ENCODE peak calls at places on chromosomes 5 and 9, in nine cellular contexts. One of them, this sample, is unnamed.

GRCh38 chr9:35481347-35481975 is 8.4 kb upstream of the RUSC2 start:
- DNase-seq in fibroblast of lung: peak
- DNase-seq in mammary epithelial cell: peak
- DNase-seq in heart left ventricle: peak
- DNase-seq in progenitor cell of endocrine pancreas: no peak
- DNase-seq in HCT116: peak
- DNase-seq in sigmoid colon: peak
- DNase-seq in GM23338: peak
- DNase-seq in choroid plexus epithelial cell: peak
- DNase-seq in this sample: peak

GRCh38 chr5:154627711-154628678 is 127.2 kb upstream of the LARP1 start:
- DNase-seq in fibroblast of lung: peak
- DNase-seq in HCT116: no peak
- DNase-seq in heart left ventricle: no peak
- DNase-seq in GM23338: no peak
- DNase-seq in mammary epithelial cell: peak
- DNase-seq in sigmoid colon: no peak
- DNase-seq in progenitor cell of endocrine pancreas: no peak
- DNase-seq in choroid plexus epithelial cell: peak
- DNase-seq in this sample: no peak

GRCh38 chr5:147303251-147303650 is 68.4 kb downstream of the STK32A start:
- DNase-seq in fibroblast of lung: no peak
- DNase-seq in mammary epithelial cell: no peak
- DNase-seq in HCT116: no peak
- DNase-seq in sigmoid colon: no peak
- DNase-seq in choroid plexus epithelial cell: no peak
- DNase-seq in heart left ventricle: no peak
- DNase-seq in GM23338: no peak
- DNase-seq in progenitor cell of endocrine pancreas: no peak
- DNase-seq in this sample: no peak

GRCh38 chr5:143244000-143244736 is 159.3 kb downstream of the NR3C1 start:
- DNase-seq in progenitor cell of endocrine pancreas: no peak
- DNase-seq in choroid plexus epithelial cell: peak
- DNase-seq in heart left ventricle: peak
- DNase-seq in sigmoid colon: peak
- DNase-seq in mammary epithelial cell: peak
- DNase-seq in HCT116: peak
- DNase-seq in fibroblast of lung: peak
- DNase-seq in GM23338: no peak
- DNase-seq in this sample: peak

GRCh38 chr9:126061575-126061974 is 265.1 kb upstream of the MVB12B start:
- DNase-seq in mammary epithelial cell: no peak
- DNase-seq in HCT116: no peak
- DNase-seq in heart left ventricle: no peak
- DNase-seq in fibroblast of lung: no peak
- DNase-seq in GM23338: no peak
- DNase-seq in progenitor cell of endocrine pancreas: no peak
- DNase-seq in sigmoid colon: peak
- DNase-seq in choroid plexus epithelial cell: no peak
- DNase-seq in this sample: no peak

GRCh38 chr5:82174128-82174918 is 103.8 kb downstream of the RPS23 start:
- DNase-seq in mammary epithelial cell: peak
- DNase-seq in progenitor cell of endocrine pancreas: peak
- DNase-seq in fibroblast of lung: peak
- DNase-seq in sigmoid colon: no peak
- DNase-seq in choroid plexus epithelial cell: peak
- DNase-seq in HCT116: peak
- DNase-seq in GM23338: peak
- DNase-seq in heart left ventricle: peak
- DNase-seq in this sample: no peak

GRCh38 chr5:74408150-74409043 is 232.1 kb downstream of the ENC1 start:
- DNase-seq in sigmoid colon: no peak
- DNase-seq in mammary epithelial cell: peak
- DNase-seq in fibroblast of lung: no peak
- DNase-seq in heart left ventricle: no peak
- DNase-seq in progenitor cell of endocrine pancreas: no peak
- DNase-seq in HCT116: no peak
- DNase-seq in choroid plexus epithelial cell: no peak
- DNase-seq in GM23338: no peak
- DNase-seq in this sample: no peak

GRCh38 chr9:132078369-132079356 is 1.0 kb downstream of the MED27 start:
- DNase-seq in HCT116: no peak
- DNase-seq in sigmoid colon: peak
- DNase-seq in choroid plexus epithelial cell: peak
- DNase-seq in GM23338: no peak
- DNase-seq in mammary epithelial cell: peak
- DNase-seq in progenitor cell of endocrine pancreas: no peak
- DNase-seq in heart left ventricle: no peak
- DNase-seq in fibroblast of lung: peak
- DNase-seq in this sample: peak

GRCh38 chr5:171571663-171572062 is 152.2 kb downstream of the FGF18 start:
- DNase-seq in choroid plexus epithelial cell: peak
- DNase-seq in fibroblast of lung: peak
- DNase-seq in heart left ventricle: no peak
- DNase-seq in progenitor cell of endocrine pancreas: no peak
- DNase-seq in GM23338: no peak
- DNase-seq in sigmoid colon: no peak
- DNase-seq in mammary epithelial cell: peak
- DNase-seq in HCT116: no peak
- DNase-seq in this sample: no peak

GRCh38 chr9:112037281-112038016 is 137.6 kb downstream of the SUSD1 start:
- DNase-seq in choroid plexus epithelial cell: peak
- DNase-seq in progenitor cell of endocrine pancreas: no peak
- DNase-seq in GM23338: no peak
- DNase-seq in fibroblast of lung: peak
- DNase-seq in HCT116: no peak
- DNase-seq in mammary epithelial cell: no peak
- DNase-seq in heart left ventricle: no peak
- DNase-seq in sigmoid colon: no peak
- DNase-seq in this sample: no peak

GRCh38 chr5:68267044-68267443 is 51.5 kb downstream of the PIK3R1 start:
- DNase-seq in progenitor cell of endocrine pancreas: no peak
- DNase-seq in fibroblast of lung: no peak
- DNase-seq in mammary epithelial cell: no peak
- DNase-seq in GM23338: no peak
- DNase-seq in HCT116: no peak
- DNase-seq in sigmoid colon: no peak
- DNase-seq in heart left ventricle: no peak
- DNase-seq in choroid plexus epithelial cell: no peak
- DNase-seq in this sample: no peak

GRCh38 chr5:112492291-112492690 is 73.2 kb upstream of the EPB41L4A start:
- DNase-seq in sigmoid colon: no peak
- DNase-seq in mammary epithelial cell: peak
- DNase-seq in fibroblast of lung: peak
- DNase-seq in choroid plexus epithelial cell: peak
- DNase-seq in GM23338: peak
- DNase-seq in progenitor cell of endocrine pancreas: no peak
- DNase-seq in HCT116: peak
- DNase-seq in heart left ventricle: peak
- DNase-seq in this sample: peak

GRCh38 chr5:150473673-150474358 is 24.3 kb upstream of the RPS14 start:
- DNase-seq in sigmoid colon: no peak
- DNase-seq in GM23338: peak
- DNase-seq in progenitor cell of endocrine pancreas: no peak
- DNase-seq in heart left ventricle: no peak
- DNase-seq in choroid plexus epithelial cell: peak
- DNase-seq in mammary epithelial cell: peak
- DNase-seq in HCT116: no peak
- DNase-seq in fibroblast of lung: no peak
- DNase-seq in this sample: peak

GRCh38 chr9:133994359-133995011 is 2.4 kb upstream of the VAV2 start:
- DNase-seq in heart left ventricle: peak
- DNase-seq in mammary epithelial cell: peak
- DNase-seq in progenitor cell of endocrine pancreas: peak
- DNase-seq in choroid plexus epithelial cell: peak
- DNase-seq in HCT116: peak
- DNase-seq in sigmoid colon: peak
- DNase-seq in GM23338: peak
- DNase-seq in fibroblast of lung: peak
- DNase-seq in this sample: peak

GRCh38 chr5:169299651-169300467 is 1.1 kb downstream of the SLIT3 start:
- DNase-seq in mammary epithelial cell: peak
- DNase-seq in choroid plexus epithelial cell: no peak
- DNase-seq in heart left ventricle: no peak
- DNase-seq in sigmoid colon: peak
- DNase-seq in HCT116: no peak
- DNase-seq in progenitor cell of endocrine pancreas: no peak
- DNase-seq in GM23338: peak
- DNase-seq in fibroblast of lung: peak
- DNase-seq in this sample: no peak

GRCh38 chr5:41193462-41194166 is 19.7 kb downstream of the C6 start:
- DNase-seq in HCT116: no peak
- DNase-seq in GM23338: no peak
- DNase-seq in progenitor cell of endocrine pancreas: no peak
- DNase-seq in sigmoid colon: peak
- DNase-seq in heart left ventricle: peak
- DNase-seq in mammary epithelial cell: no peak
- DNase-seq in fibroblast of lung: peak
- DNase-seq in choroid plexus epithelial cell: peak
- DNase-seq in this sample: peak

GRCh38 chr5:112640495-112640894 is 97.2 kb upstream of the APC start:
- DNase-seq in heart left ventricle: no peak
- DNase-seq in mammary epithelial cell: no peak
- DNase-seq in sigmoid colon: no peak
- DNase-seq in choroid plexus epithelial cell: no peak
- DNase-seq in HCT116: no peak
- DNase-seq in fibroblast of lung: no peak
- DNase-seq in GM23338: peak
- DNase-seq in progenitor cell of endocrine pancreas: no peak
- DNase-seq in this sample: no peak

GRCh38 chr9:136965771-136966484 is 11.4 kb upstream of the PTGDS start:
- DNase-seq in heart left ventricle: no peak
- DNase-seq in mammary epithelial cell: no peak
- DNase-seq in progenitor cell of endocrine pancreas: no peak
- DNase-seq in choroid plexus epithelial cell: no peak
- DNase-seq in sigmoid colon: no peak
- DNase-seq in fibroblast of lung: no peak
- DNase-seq in HCT116: no peak
- DNase-seq in GM23338: peak
- DNase-seq in this sample: no peak

GRCh38 chr9:33022755-33023154 is 2.3 kb upstream of the DNAJA1 start:
- DNase-seq in fibroblast of lung: no peak
- DNase-seq in heart left ventricle: no peak
- DNase-seq in mammary epithelial cell: no peak
- DNase-seq in HCT116: no peak
- DNase-seq in progenitor cell of endocrine pancreas: no peak
- DNase-seq in GM23338: no peak
- DNase-seq in choroid plexus epithelial cell: no peak
- DNase-seq in sigmoid colon: no peak
- DNase-seq in this sample: no peak

GRCh38 chr5:55218966-55219365 is 8.1 kb downstream of the MCIDAS start:
- DNase-seq in sigmoid colon: no peak
- DNase-seq in progenitor cell of endocrine pancreas: no peak
- DNase-seq in fibroblast of lung: no peak
- DNase-seq in heart left ventricle: no peak
- DNase-seq in mammary epithelial cell: peak
- DNase-seq in HCT116: peak
- DNase-seq in choroid plexus epithelial cell: no peak
- DNase-seq in GM23338: peak
- DNase-seq in this sample: no peak

GRCh38 chr9:91978739-91979414 is 28.8 kb upstream of the ROR2 start:
- DNase-seq in fibroblast of lung: peak
- DNase-seq in HCT116: peak
- DNase-seq in choroid plexus epithelial cell: peak
- DNase-seq in mammary epithelial cell: peak
- DNase-seq in heart left ventricle: no peak
- DNase-seq in progenitor cell of endocrine pancreas: no peak
- DNase-seq in sigmoid colon: no peak
- DNase-seq in GM23338: peak
- DNase-seq in this sample: no peak
- TF ChIP-seq CTCF in fibroblast of lung: peak
- TF ChIP-seq CTCF in HCT116: peak
- TF ChIP-seq CTCF in choroid plexus epithelial cell: peak
- TF ChIP-seq CTCF in mammary epithelial cell: no peak
- TF ChIP-seq CTCF in heart left ventricle: no peak
- TF ChIP-seq CTCF in progenitor cell of endocrine pancreas: peak
- TF ChIP-seq CTCF in sigmoid colon: no peak
- TF ChIP-seq CTCF in GM23338: peak
- TF ChIP-seq CTCF in this sample: peak

DNA sequence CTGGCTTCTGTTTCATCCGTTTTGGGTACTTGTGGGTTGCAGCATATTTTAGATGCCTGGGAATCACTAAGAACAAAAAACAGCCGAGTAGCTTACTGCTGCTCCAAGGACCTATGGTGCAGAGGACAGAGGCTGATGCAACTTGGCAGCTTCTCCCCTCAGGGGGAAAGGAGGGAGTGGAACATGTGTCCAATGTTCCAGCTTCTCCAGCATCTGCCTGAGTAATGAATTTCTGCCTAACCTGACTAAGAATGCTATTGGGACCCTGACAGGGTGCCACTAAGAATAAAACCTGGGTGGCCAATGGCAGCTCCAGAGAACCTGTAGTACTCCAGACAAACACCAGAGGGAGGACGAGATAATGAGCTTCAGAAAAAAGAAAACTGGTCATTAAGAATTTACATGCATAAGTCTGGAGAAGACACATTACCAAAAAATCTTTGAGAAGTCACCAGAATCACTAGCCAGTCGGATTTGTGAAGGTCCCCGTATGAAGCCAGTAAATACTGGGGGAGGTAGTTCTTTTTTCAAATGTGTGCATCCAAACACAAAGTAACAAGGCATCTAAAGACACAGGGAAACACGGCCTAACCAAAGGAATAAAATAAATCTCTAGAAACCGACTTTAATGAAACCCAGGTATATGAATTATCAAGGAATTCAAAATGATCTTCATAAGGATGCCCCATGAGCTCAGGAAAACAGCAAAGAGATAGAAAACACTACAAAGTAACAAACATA is 293.5 kb downstream of the HINT1 start:
- DNase-seq in fibroblast of lung: peak
- DNase-seq in progenitor cell of endocrine pancreas: no peak
- DNase-seq in sigmoid colon: no peak
- DNase-seq in GM23338: peak
- DNase-seq in heart left ventricle: no peak
- DNase-seq in mammary epithelial cell: peak
- DNase-seq in choroid plexus epithelial cell: peak
- DNase-seq in HCT116: peak
- DNase-seq in this sample: no peak
- TF ChIP-seq CTCF in fibroblast of lung: peak
- TF ChIP-seq CTCF in progenitor cell of endocrine pancreas: peak
- TF ChIP-seq CTCF in sigmoid colon: peak
- TF ChIP-seq CTCF in GM23338: peak
- TF ChIP-seq CTCF in heart left ventricle: no peak
- TF ChIP-seq CTCF in mammary epithelial cell: peak
- TF ChIP-seq CTCF in choroid plexus epithelial cell: peak
- TF ChIP-seq CTCF in HCT116: peak
- TF ChIP-seq CTCF in this sample: peak

GRCh38 chr5:62305715-62306493 is at the start of gene KIF2A:
- DNase-seq in fibroblast of lung: peak
- DNase-seq in mammary epithelial cell: peak
- DNase-seq in heart left ventricle: peak
- DNase-seq in HCT116: peak
- DNase-seq in choroid plexus epithelial cell: peak
- DNase-seq in sigmoid colon: peak
- DNase-seq in progenitor cell of endocrine pancreas: peak
- DNase-seq in GM23338: peak
- DNase-seq in this sample: peak
- TF ChIP-seq CTCF in fibroblast of lung: no peak
- TF ChIP-seq CTCF in mammary epithelial cell: no peak
- TF ChIP-seq CTCF in heart left ventricle: no peak
- TF ChIP-seq CTCF in HCT116: no peak
- TF ChIP-seq CTCF in choroid plexus epithelial cell: peak
- TF ChIP-seq CTCF in sigmoid colon: no peak
- TF ChIP-seq CTCF in progenitor cell of endocrine pancreas: peak
- TF ChIP-seq CTCF in GM23338: no peak
- TF ChIP-seq CTCF in this sample: no peak

GRCh38 chr5:17890501-17890900 is 256.2 kb downstream of the TAF11L14 start:
- DNase-seq in progenitor cell of endocrine pancreas: no peak
- DNase-seq in GM23338: no peak
- DNase-seq in sigmoid colon: no peak
- DNase-seq in choroid plexus epithelial cell: no peak
- DNase-seq in mammary epithelial cell: no peak
- DNase-seq in HCT116: no peak
- DNase-seq in fibroblast of lung: no peak
- DNase-seq in heart left ventricle: no peak
- DNase-seq in this sample: no peak
- TF ChIP-seq CTCF in progenitor cell of endocrine pancreas: no peak
- TF ChIP-seq CTCF in GM23338: no peak
- TF ChIP-seq CTCF in sigmoid colon: no peak
- TF ChIP-seq CTCF in choroid plexus epithelial cell: no peak
- TF ChIP-seq CTCF in mammary epithelial cell: no peak
- TF ChIP-seq CTCF in HCT116: no peak
- TF ChIP-seq CTCF in fibroblast of lung: no peak
- TF ChIP-seq CTCF in heart left ventricle: no peak
- TF ChIP-seq CTCF in this sample: no peak